ENCODE peak calls at places on chromosomes 2 and 18, in nine cellular contexts. One of them, this sample, is unnamed.

GRCh38 chr2:54482725-54483124 is 26.6 kb downstream of the SPTBN1 start:
- DNase-seq in PC-3: peak
- DNase-seq in thoracic aorta: peak
- DNase-seq in WTC11: no peak
- DNase-seq in GM12878: no peak
- DNase-seq in MCF 10A: peak
- DNase-seq in tibial artery: peak
- DNase-seq in uterus: no peak
- DNase-seq in GM20000: no peak
- DNase-seq in this sample: no peak

GRCh38 chr2:121596221-121597080 is 52.8 kb downstream of the CLASP1 start:
- DNase-seq in MCF 10A: peak
- DNase-seq in GM12878: peak
- DNase-seq in tibial artery: peak
- DNase-seq in GM20000: peak
- DNase-seq in WTC11: no peak
- DNase-seq in PC-3: peak
- DNase-seq in uterus: no peak
- DNase-seq in thoracic aorta: no peak
- DNase-seq in this sample: no peak

GRCh38 chr2:182324665-182325064 is 102.2 kb downstream of the PDE1A start:
- DNase-seq in tibial artery: no peak
- DNase-seq in GM12878: no peak
- DNase-seq in GM20000: no peak
- DNase-seq in WTC11: no peak
- DNase-seq in thoracic aorta: no peak
- DNase-seq in MCF 10A: peak
- DNase-seq in PC-3: no peak
- DNase-seq in uterus: no peak
- DNase-seq in this sample: no peak

GRCh38 chr18:48861181-48861715 is 89.5 kb downstream of the SMAD7 start:
- DNase-seq in MCF 10A: no peak
- DNase-seq in uterus: no peak
- DNase-seq in PC-3: no peak
- DNase-seq in tibial artery: no peak
- DNase-seq in GM20000: no peak
- DNase-seq in WTC11: no peak
- DNase-seq in thoracic aorta: no peak
- DNase-seq in GM12878: no peak
- DNase-seq in this sample: no peak

GRCh38 chr2:236628981-236629605 is 59.5 kb downstream of the ACKR3 start:
- DNase-seq in WTC11: no peak
- DNase-seq in GM20000: no peak
- DNase-seq in thoracic aorta: no peak
- DNase-seq in MCF 10A: no peak
- DNase-seq in GM12878: no peak
- DNase-seq in uterus: no peak
- DNase-seq in PC-3: no peak
- DNase-seq in tibial artery: no peak
- DNase-seq in this sample: no peak

GRCh38 chr2:53091183-53091582 is 676.4 kb upstream of the CHAC2 start:
- DNase-seq in thoracic aorta: no peak
- DNase-seq in uterus: no peak
- DNase-seq in tibial artery: no peak
- DNase-seq in PC-3: peak
- DNase-seq in GM12878: no peak
- DNase-seq in GM20000: no peak
- DNase-seq in WTC11: no peak
- DNase-seq in MCF 10A: peak
- DNase-seq in this sample: no peak

GRCh38 chr2:46334389-46335345 is 37.5 kb downstream of the EPAS1 start:
- DNase-seq in thoracic aorta: no peak
- DNase-seq in GM12878: no peak
- DNase-seq in tibial artery: no peak
- DNase-seq in PC-3: peak
- DNase-seq in WTC11: no peak
- DNase-seq in uterus: peak
- DNase-seq in MCF 10A: peak
- DNase-seq in GM20000: no peak
- DNase-seq in this sample: no peak

GRCh38 chr2:9991829-9992273 is 40.4 kb downstream of the GRHL1 start:
- DNase-seq in PC-3: peak
- DNase-seq in MCF 10A: no peak
- DNase-seq in uterus: no peak
- DNase-seq in thoracic aorta: no peak
- DNase-seq in WTC11: no peak
- DNase-seq in GM20000: no peak
- DNase-seq in GM12878: no peak
- DNase-seq in tibial artery: peak
- DNase-seq in this sample: no peak

GRCh38 chr2:241901018-241901380 is 31.5 kb downstream of the RTP5 start:
- DNase-seq in MCF 10A: no peak
- DNase-seq in PC-3: no peak
- DNase-seq in uterus: no peak
- DNase-seq in tibial artery: no peak
- DNase-seq in GM20000: no peak
- DNase-seq in GM12878: no peak
- DNase-seq in WTC11: no peak
- DNase-seq in thoracic aorta: no peak
- DNase-seq in this sample: no peak

GRCh38 chr2:17606851-17607250 is 66.4 kb downstream of the VSNL1 start:
- DNase-seq in MCF 10A: no peak
- DNase-seq in GM20000: no peak
- DNase-seq in uterus: no peak
- DNase-seq in thoracic aorta: no peak
- DNase-seq in WTC11: no peak
- DNase-seq in GM12878: no peak
- DNase-seq in PC-3: no peak
- DNase-seq in tibial artery: no peak
- DNase-seq in this sample: no peak

GRCh38 chr18:50647792-50648191 is 87.9 kb downstream of the MAPK4 start:
- DNase-seq in thoracic aorta: no peak
- DNase-seq in PC-3: no peak
- DNase-seq in WTC11: no peak
- DNase-seq in uterus: no peak
- DNase-seq in MCF 10A: no peak
- DNase-seq in tibial artery: no peak
- DNase-seq in GM20000: no peak
- DNase-seq in GM12878: no peak
- DNase-seq in this sample: no peak

GRCh38 chr18:50647237-50647636 is 87.3 kb downstream of the MAPK4 start:
- DNase-seq in PC-3: no peak
- DNase-seq in GM12878: no peak
- DNase-seq in tibial artery: no peak
- DNase-seq in thoracic aorta: no peak
- DNase-seq in GM20000: no peak
- DNase-seq in uterus: no peak
- DNase-seq in MCF 10A: no peak
- DNase-seq in WTC11: no peak
- DNase-seq in this sample: no peak

GRCh38 chr18:50644807-50645206 is 84.9 kb downstream of the MAPK4 start:
- DNase-seq in MCF 10A: peak
- DNase-seq in tibial artery: no peak
- DNase-seq in uterus: no peak
- DNase-seq in GM12878: no peak
- DNase-seq in thoracic aorta: no peak
- DNase-seq in GM20000: no peak
- DNase-seq in PC-3: peak
- DNase-seq in WTC11: peak
- DNase-seq in this sample: no peak

GRCh38 chr18:50642439-50642838 is 82.6 kb downstream of the MAPK4 start:
- DNase-seq in GM20000: no peak
- DNase-seq in WTC11: no peak
- DNase-seq in thoracic aorta: no peak
- DNase-seq in PC-3: no peak
- DNase-seq in tibial artery: no peak
- DNase-seq in GM12878: no peak
- DNase-seq in uterus: no peak
- DNase-seq in MCF 10A: no peak
- DNase-seq in this sample: no peak

DNA sequence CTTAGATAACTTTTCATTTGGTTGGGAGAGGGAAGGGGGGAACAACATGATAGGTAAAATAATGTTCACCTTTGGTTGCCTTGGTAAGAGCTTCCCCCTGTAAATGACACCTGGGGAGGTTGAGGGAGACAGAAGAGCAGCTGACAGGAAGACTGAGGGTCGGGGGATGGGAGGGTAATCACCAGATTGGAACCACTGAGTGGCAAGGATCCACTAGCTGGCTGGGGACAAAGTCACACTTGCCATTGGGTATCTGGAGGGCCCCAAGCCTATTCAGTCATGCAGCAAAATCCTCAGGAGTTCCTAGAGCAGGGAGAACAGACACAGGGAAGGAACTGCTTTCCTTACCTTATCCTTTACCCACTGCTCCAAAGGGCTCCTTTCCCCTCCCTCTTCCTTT is 84.3 kb downstream of the MAPK4 start:
- DNase-seq in GM20000: no peak
- DNase-seq in MCF 10A: no peak
- DNase-seq in GM12878: no peak
- DNase-seq in tibial artery: no peak
- DNase-seq in WTC11: no peak
- DNase-seq in uterus: no peak
- DNase-seq in thoracic aorta: no peak
- DNase-seq in PC-3: no peak
- DNase-seq in this sample: no peak
- TF ChIP-seq CTCF in GM20000: no peak
- TF ChIP-seq CTCF in MCF 10A: no peak
- TF ChIP-seq CTCF in GM12878: no peak
- TF ChIP-seq CTCF in tibial artery: no peak
- TF ChIP-seq CTCF in WTC11: no peak
- TF ChIP-seq CTCF in uterus: no peak
- TF ChIP-seq CTCF in thoracic aorta: no peak
- TF ChIP-seq CTCF in PC-3: no peak
- TF ChIP-seq CTCF in this sample: no peak

DNA sequence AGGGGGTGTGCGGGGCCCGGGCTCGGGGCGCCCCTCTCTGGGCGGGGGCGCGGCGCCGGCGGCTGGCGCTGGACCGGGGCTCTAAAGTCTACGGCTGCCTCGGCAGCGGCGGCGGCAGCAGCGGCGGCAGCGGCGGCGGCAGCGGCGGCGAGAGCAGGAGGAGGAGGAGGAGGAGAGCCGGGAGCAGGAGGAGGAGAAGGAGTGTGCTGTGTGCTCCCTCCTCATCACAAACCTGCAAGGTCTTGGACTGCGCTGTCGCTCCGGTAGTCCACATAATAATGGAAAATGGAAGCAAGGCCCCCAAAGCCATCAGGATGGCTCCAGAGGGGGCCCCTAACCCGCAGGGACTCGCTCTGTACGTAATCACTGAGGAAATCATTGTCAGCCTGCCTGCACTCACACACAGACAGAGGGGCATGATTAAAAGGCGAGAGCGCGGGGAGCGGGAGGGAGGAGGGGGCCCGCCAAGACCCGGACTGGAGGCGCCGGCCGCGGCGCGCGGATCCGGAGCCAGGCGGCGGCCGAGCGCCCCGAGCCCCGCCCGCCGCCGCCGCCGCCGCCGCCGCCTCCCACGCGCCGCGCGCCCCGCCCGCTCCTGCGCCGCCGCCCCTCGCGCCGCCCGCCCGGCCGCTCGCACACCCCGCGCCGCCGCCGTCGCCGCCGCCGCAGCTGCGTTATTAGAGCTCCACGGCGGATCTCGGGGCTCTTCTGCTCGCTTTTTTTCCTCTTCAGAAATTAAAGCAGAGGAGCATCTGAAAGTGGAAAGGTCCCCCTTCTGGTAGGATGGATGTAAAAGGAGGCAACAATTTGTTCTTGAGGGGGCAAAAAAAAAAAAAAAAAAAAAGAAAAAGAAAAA is at the start of gene ZNF521:
- DNase-seq in GM20000: peak
- DNase-seq in WTC11: peak
- DNase-seq in uterus: peak
- DNase-seq in GM12878: no peak
- DNase-seq in thoracic aorta: peak
- DNase-seq in PC-3: peak
- DNase-seq in tibial artery: peak
- DNase-seq in MCF 10A: peak
- DNase-seq in this sample: peak
- TF ChIP-seq CTCF in GM20000: no peak
- TF ChIP-seq CTCF in WTC11: no peak
- TF ChIP-seq CTCF in uterus: peak
- TF ChIP-seq CTCF in GM12878: peak
- TF ChIP-seq CTCF in thoracic aorta: no peak
- TF ChIP-seq CTCF in PC-3: peak
- TF ChIP-seq CTCF in tibial artery: no peak
- TF ChIP-seq CTCF in MCF 10A: peak
- TF ChIP-seq CTCF in this sample: peak

GRCh38 chr18:62248313-62248712 is 61.3 kb downstream of the RELCH start:
- DNase-seq in tibial artery: no peak
- DNase-seq in GM20000: no peak
- DNase-seq in WTC11: no peak
- DNase-seq in PC-3: no peak
- DNase-seq in uterus: no peak
- DNase-seq in GM12878: no peak
- DNase-seq in MCF 10A: no peak
- DNase-seq in thoracic aorta: no peak
- DNase-seq in this sample: no peak

GRCh38 chr18:62245177-62245576 is 58.1 kb downstream of the RELCH start:
- DNase-seq in tibial artery: no peak
- DNase-seq in PC-3: no peak
- DNase-seq in GM12878: no peak
- DNase-seq in thoracic aorta: no peak
- DNase-seq in uterus: no peak
- DNase-seq in MCF 10A: no peak
- DNase-seq in GM20000: no peak
- DNase-seq in WTC11: no peak
- DNase-seq in this sample: no peak

GRCh38 chr18:62249478-62250097 is 62.5 kb downstream of the RELCH start:
- DNase-seq in tibial artery: peak
- DNase-seq in GM12878: peak
- DNase-seq in PC-3: peak
- DNase-seq in uterus: peak
- DNase-seq in MCF 10A: peak
- DNase-seq in thoracic aorta: peak
- DNase-seq in GM20000: peak
- DNase-seq in WTC11: peak
- DNase-seq in this sample: peak

GRCh38 chr18:62242955-62243354 is 55.9 kb downstream of the RELCH start:
- DNase-seq in PC-3: no peak
- DNase-seq in WTC11: no peak
- DNase-seq in GM20000: no peak
- DNase-seq in MCF 10A: no peak
- DNase-seq in tibial artery: no peak
- DNase-seq in uterus: no peak
- DNase-seq in thoracic aorta: no peak
- DNase-seq in GM12878: no peak
- DNase-seq in this sample: no peak

GRCh38 chr18:62245699-62246098 is 58.6 kb downstream of the RELCH start:
- DNase-seq in GM20000: no peak
- DNase-seq in uterus: no peak
- DNase-seq in PC-3: peak
- DNase-seq in GM12878: no peak
- DNase-seq in thoracic aorta: no peak
- DNase-seq in MCF 10A: no peak
- DNase-seq in WTC11: no peak
- DNase-seq in tibial artery: no peak
- DNase-seq in this sample: no peak
- TF ChIP-seq CTCF in GM20000: no peak
- TF ChIP-seq CTCF in uterus: no peak
- TF ChIP-seq CTCF in PC-3: peak
- TF ChIP-seq CTCF in GM12878: peak
- TF ChIP-seq CTCF in thoracic aorta: no peak
- TF ChIP-seq CTCF in MCF 10A: no peak
- TF ChIP-seq CTCF in WTC11: no peak
- TF ChIP-seq CTCF in tibial artery: no peak
- TF ChIP-seq CTCF in this sample: no peak

GRCh38 chr18:35172009-35172408 is 68.8 kb upstream of the ZNF397 start:
- DNase-seq in WTC11: no peak
- DNase-seq in GM12878: no peak
- DNase-seq in PC-3: no peak
- DNase-seq in tibial artery: no peak
- DNase-seq in GM20000: no peak
- DNase-seq in thoracic aorta: no peak
- DNase-seq in uterus: no peak
- DNase-seq in MCF 10A: no peak
- DNase-seq in this sample: no peak
- TF ChIP-seq CTCF in WTC11: no peak
- TF ChIP-seq CTCF in GM12878: no peak
- TF ChIP-seq CTCF in PC-3: no peak
- TF ChIP-seq CTCF in tibial artery: no peak
- TF ChIP-seq CTCF in GM20000: no peak
- TF ChIP-seq CTCF in thoracic aorta: no peak
- TF ChIP-seq CTCF in uterus: no peak
- TF ChIP-seq CTCF in MCF 10A: no peak
- TF ChIP-seq CTCF in this sample: no peak